ENCODE peak calls at places on chromosomes 3 and 15, in six cellular contexts. One of them, this sample, is unnamed.

GRCh38 chr15:27059610-27060202 is 88.7 kb downstream of the GABRG3 start:
- DNase-seq in H9: peak
- DNase-seq in H1: peak
- DNase-seq in mesendoderm: peak
- DNase-seq in IMR-90: peak
- DNase-seq in mesenchymal stem cell: peak
- DNase-seq in this sample: peak

GRCh38 chr15:88912500-88912921 is 668 bp downstream of the MFGE8 start:
- DNase-seq in H9: no peak
- DNase-seq in H1: no peak
- DNase-seq in mesendoderm: peak
- DNase-seq in IMR-90: no peak
- DNase-seq in mesenchymal stem cell: peak
- DNase-seq in this sample: no peak

GRCh38 chr15:37980010-37980409 is 45.6 kb downstream of the TMCO5A start:
- DNase-seq in H9: no peak
- DNase-seq in H1: no peak
- DNase-seq in mesendoderm: no peak
- DNase-seq in IMR-90: no peak
- DNase-seq in mesenchymal stem cell: no peak
- DNase-seq in this sample: no peak

GRCh38 chr3:2212211-2212610 is 113.5 kb downstream of the CNTN4 start:
- DNase-seq in H9: no peak
- DNase-seq in H1: no peak
- DNase-seq in mesendoderm: no peak
- DNase-seq in IMR-90: no peak
- DNase-seq in mesenchymal stem cell: no peak
- DNase-seq in this sample: no peak

GRCh38 chr15:50315814-50316630 is 39.0 kb downstream of the GABPB1 start:
- DNase-seq in H9: no peak
- DNase-seq in H1: no peak
- DNase-seq in mesendoderm: peak
- DNase-seq in IMR-90: peak
- DNase-seq in mesenchymal stem cell: peak
- DNase-seq in this sample: peak

GRCh38 chr15:99248000-99248727 is 1.2 kb downstream of the TTC23 start:
- DNase-seq in H9: no peak
- DNase-seq in H1: no peak
- DNase-seq in mesendoderm: no peak
- DNase-seq in IMR-90: no peak
- DNase-seq in mesenchymal stem cell: no peak
- DNase-seq in this sample: no peak

GRCh38 chr3:52315977-52316764 is at the start of gene DNAH1:
- DNase-seq in H9: no peak
- DNase-seq in H1: no peak
- DNase-seq in mesendoderm: no peak
- DNase-seq in IMR-90: no peak
- DNase-seq in mesenchymal stem cell: no peak
- DNase-seq in this sample: no peak

GRCh38 chr15:68565701-68566100 is 13.1 kb upstream of the CORO2B start:
- DNase-seq in H9: no peak
- DNase-seq in H1: no peak
- DNase-seq in mesendoderm: no peak
- DNase-seq in IMR-90: no peak
- DNase-seq in mesenchymal stem cell: no peak
- DNase-seq in this sample: no peak

GRCh38 chr3:44995142-44995770 is 19.2 kb downstream of the EXOSC7 start:
- DNase-seq in H9: no peak
- DNase-seq in H1: no peak
- DNase-seq in mesendoderm: no peak
- DNase-seq in IMR-90: peak
- DNase-seq in mesenchymal stem cell: peak
- DNase-seq in this sample: no peak

GRCh38 chr3:105377716-105378115 is 11.0 kb downstream of the ALCAM start:
- DNase-seq in H9: no peak
- DNase-seq in H1: no peak
- DNase-seq in mesendoderm: no peak
- DNase-seq in IMR-90: no peak
- DNase-seq in mesenchymal stem cell: no peak
- DNase-seq in this sample: no peak

GRCh38 chr3:18424213-18424861 is 802 bp downstream of the SATB1 start:
- DNase-seq in H9: peak
- DNase-seq in H1: no peak
- DNase-seq in mesendoderm: no peak
- DNase-seq in IMR-90: no peak
- DNase-seq in mesenchymal stem cell: no peak
- DNase-seq in this sample: no peak

GRCh38 chr3:17639765-17640164 is 102.7 kb downstream of the TBC1D5 start:
- DNase-seq in H9: no peak
- DNase-seq in H1: no peak
- DNase-seq in mesendoderm: peak
- DNase-seq in IMR-90: peak
- DNase-seq in mesenchymal stem cell: peak
- DNase-seq in this sample: no peak

GRCh38 chr3:171309906-171310359 is 150.3 kb downstream of the TNIK start:
- DNase-seq in H9: no peak
- DNase-seq in H1: no peak
- DNase-seq in mesendoderm: peak
- DNase-seq in IMR-90: peak
- DNase-seq in mesenchymal stem cell: peak
- DNase-seq in this sample: no peak

GRCh38 chr15:68186671-68187397 is 18.3 kb downstream of the CALML4 start:
- DNase-seq in H9: no peak
- DNase-seq in H1: no peak
- DNase-seq in mesendoderm: no peak
- DNase-seq in IMR-90: peak
- DNase-seq in mesenchymal stem cell: no peak
- DNase-seq in this sample: no peak

GRCh38 chr3:65144791-65145355 is 457.1 kb upstream of the ADAMTS9 start:
- DNase-seq in H9: no peak
- DNase-seq in H1: no peak
- DNase-seq in mesendoderm: no peak
- DNase-seq in IMR-90: peak
- DNase-seq in mesenchymal stem cell: no peak
- DNase-seq in this sample: no peak

GRCh38 chr15:39171944-39172368 is 408.9 kb upstream of the THBS1 start:
- DNase-seq in H9: peak
- DNase-seq in H1: peak
- DNase-seq in mesendoderm: peak
- DNase-seq in IMR-90: peak
- DNase-seq in mesenchymal stem cell: peak
- DNase-seq in this sample: peak

GRCh38 chr15:51931638-51932037 is 39.9 kb downstream of the LEO1 start:
- DNase-seq in H9: no peak
- DNase-seq in H1: no peak
- DNase-seq in mesendoderm: no peak
- DNase-seq in IMR-90: peak
- DNase-seq in mesenchymal stem cell: peak
- DNase-seq in this sample: no peak

GRCh38 chr3:131972091-131972490 is 62.7 kb downstream of the CPNE4 start:
- DNase-seq in H9: no peak
- DNase-seq in H1: no peak
- DNase-seq in mesendoderm: no peak
- DNase-seq in IMR-90: no peak
- DNase-seq in mesenchymal stem cell: no peak
- DNase-seq in this sample: no peak

GRCh38 chr3:119418091-119418512 is 45.3 kb downstream of the TMEM39A start:
- DNase-seq in H9: no peak
- DNase-seq in H1: no peak
- DNase-seq in mesendoderm: peak
- DNase-seq in IMR-90: no peak
- DNase-seq in mesenchymal stem cell: no peak
- DNase-seq in this sample: no peak

GRCh38 chr3:182261084-182261483 is 532.2 kb upstream of the ATP11B start:
- DNase-seq in H9: no peak
- DNase-seq in H1: no peak
- DNase-seq in mesendoderm: no peak
- DNase-seq in IMR-90: no peak
- DNase-seq in mesenchymal stem cell: no peak
- DNase-seq in this sample: no peak

GRCh38 chr3:189309400-189309975 is 137.7 kb downstream of the TPRG1 start:
- DNase-seq in H9: no peak
- DNase-seq in H1: no peak
- DNase-seq in mesendoderm: no peak
- DNase-seq in IMR-90: no peak
- DNase-seq in mesenchymal stem cell: no peak
- DNase-seq in this sample: no peak

GRCh38 chr3:115699741-115700140 is 76.4 kb downstream of the GAP43 start:
- DNase-seq in H9: no peak
- DNase-seq in H1: no peak
- DNase-seq in mesendoderm: no peak
- DNase-seq in IMR-90: peak
- DNase-seq in mesenchymal stem cell: peak
- DNase-seq in this sample: no peak

GRCh38 chr15:101170568-101171350 is 81.1 kb downstream of the CHSY1 start:
- DNase-seq in H9: no peak
- DNase-seq in H1: no peak
- DNase-seq in mesendoderm: no peak
- DNase-seq in IMR-90: peak
- DNase-seq in mesenchymal stem cell: peak
- DNase-seq in this sample: no peak

GRCh38 chr15:93088981-93089854 is at the start of gene RGMA:
- DNase-seq in H9: peak
- DNase-seq in H1: no peak
- DNase-seq in mesendoderm: peak
- DNase-seq in IMR-90: no peak
- DNase-seq in mesenchymal stem cell: no peak
- DNase-seq in this sample: peak

GRCh38 chr15:93942140-93942808 is 289.1 kb upstream of the MCTP2 start:
- DNase-seq in H9: no peak
- DNase-seq in H1: no peak
- DNase-seq in mesendoderm: no peak
- DNase-seq in IMR-90: no peak
- DNase-seq in mesenchymal stem cell: no peak
- DNase-seq in this sample: no peak

GRCh38 chr3:14494279-14494972 is 45.7 kb downstream of the GRIP2 start:
- DNase-seq in H9: no peak
- DNase-seq in H1: no peak
- DNase-seq in mesendoderm: no peak
- DNase-seq in IMR-90: no peak
- DNase-seq in mesenchymal stem cell: no peak
- DNase-seq in this sample: no peak

GRCh38 chr3:114624676-114625181 is 330.9 kb downstream of the TIGIT start:
- DNase-seq in H9: peak
- DNase-seq in H1: no peak
- DNase-seq in mesendoderm: peak
- DNase-seq in IMR-90: peak
- DNase-seq in mesenchymal stem cell: peak
- DNase-seq in this sample: no peak

GRCh38 chr3:57949344-57949743 is 58.9 kb upstream of the FLNB start:
- DNase-seq in H9: no peak
- DNase-seq in H1: no peak
- DNase-seq in mesendoderm: no peak
- DNase-seq in IMR-90: no peak
- DNase-seq in mesenchymal stem cell: no peak
- DNase-seq in this sample: no peak

GRCh38 chr3:57946970-57947381 is 61.2 kb upstream of the FLNB start:
- DNase-seq in H9: no peak
- DNase-seq in H1: no peak
- DNase-seq in mesendoderm: no peak
- DNase-seq in IMR-90: no peak
- DNase-seq in mesenchymal stem cell: no peak
- DNase-seq in this sample: no peak

GRCh38 chr3:57948080-57948671 is 60.0 kb upstream of the FLNB start:
- DNase-seq in H9: no peak
- DNase-seq in H1: no peak
- DNase-seq in mesendoderm: no peak
- DNase-seq in IMR-90: no peak
- DNase-seq in mesenchymal stem cell: no peak
- DNase-seq in this sample: no peak

GRCh38 chr3:57949779-57950618 is 58.2 kb upstream of the FLNB start:
- DNase-seq in H9: no peak
- DNase-seq in H1: no peak
- DNase-seq in mesendoderm: no peak
- DNase-seq in IMR-90: no peak
- DNase-seq in mesenchymal stem cell: no peak
- DNase-seq in this sample: no peak

GRCh38 chr3:57948782-57949242 is 59.4 kb upstream of the FLNB start:
- DNase-seq in H9: peak
- DNase-seq in H1: no peak
- DNase-seq in mesendoderm: no peak
- DNase-seq in IMR-90: no peak
- DNase-seq in mesenchymal stem cell: no peak
- DNase-seq in this sample: no peak
- H2AK5ac ChIP-seq in H9: no peak
- H2AK5ac ChIP-seq in H1: no peak
- H2AK5ac ChIP-seq in mesendoderm: no peak
- H2AK5ac ChIP-seq in IMR-90: peak
- H2AK5ac ChIP-seq in mesenchymal stem cell: no peak
- H2AK5ac ChIP-seq in this sample: no peak

GRCh38 chr15:65285291-65286068 is 1.2 kb downstream of the PARP16 start:
- DNase-seq in H9: no peak
- DNase-seq in H1: no peak
- DNase-seq in mesendoderm: no peak
- DNase-seq in IMR-90: peak
- DNase-seq in mesenchymal stem cell: no peak
- DNase-seq in this sample: no peak
- H2BK15ac ChIP-seq in H9: no peak
- H2BK15ac ChIP-seq in H1: no peak
- H2BK15ac ChIP-seq in mesendoderm: no peak
- H2BK15ac ChIP-seq in IMR-90: no peak
- H2BK15ac ChIP-seq in mesenchymal stem cell: no peak
- H2BK15ac ChIP-seq in this sample: no peak

GRCh38 chr3:29279830-29280229 is 1.0 kb upstream of the RBMS3 start:
- DNase-seq in H9: no peak
- DNase-seq in H1: no peak
- DNase-seq in mesendoderm: no peak
- DNase-seq in IMR-90: peak
- DNase-seq in mesenchymal stem cell: peak
- DNase-seq in this sample: no peak
- H2AK5ac ChIP-seq in H9: no peak
- H2AK5ac ChIP-seq in H1: no peak
- H2AK5ac ChIP-seq in mesendoderm: no peak
- H2AK5ac ChIP-seq in IMR-90: peak
- H2AK5ac ChIP-seq in mesenchymal stem cell: no peak
- H2AK5ac ChIP-seq in this sample: no peak

GRCh38 chr3:137012097-137012501 is 54.3 kb downstream of the IL20RB start:
- DNase-seq in H9: no peak
- DNase-seq in H1: no peak
- DNase-seq in mesendoderm: peak
- DNase-seq in IMR-90: peak
- DNase-seq in mesenchymal stem cell: peak
- DNase-seq in this sample: no peak
- H2BK15ac ChIP-seq in H9: no peak
- H2BK15ac ChIP-seq in H1: no peak
- H2BK15ac ChIP-seq in mesendoderm: no peak
- H2BK15ac ChIP-seq in IMR-90: no peak
- H2BK15ac ChIP-seq in mesenchymal stem cell: no peak
- H2BK15ac ChIP-seq in this sample: peak